ENCODE peak calls at places on chromosomes 3 and 15, in nine cellular contexts. U, V, D, M, J, Y, W, B and S are unnamed samples.

GRCh38 chr3:171095063-171095462 is 68.5 kb upstream of the SLC2A2 start:
- DNase-seq in U (no peak), J (no peak), M (no peak), D (peak; percentile 40), B (no peak), V (no peak), Y (no peak), W (no peak), S (no peak)

GRCh38 chr15:79878078-79878705 is 18.6 kb downstream of the MTHFS start:
- DNase-seq in W (no peak), V (no peak), J (no peak), D (no peak), Y (no peak), M (no peak), U (peak; percentile 62), B (no peak), S (no peak)

GRCh38 chr3:65234499-65234898 is 546.7 kb upstream of the ADAMTS9 start:
- DNase-seq in W (no peak), B (no peak), Y (no peak), V (no peak), D (no peak), J (no peak), M (no peak), U (no peak), S (no peak)

GRCh38 chr3:109478614-109479013 is 141.3 kb upstream of the DPPA4 start:
- DNase-seq in D (peak; percentile 16), U (no peak), Y (no peak), M (no peak), J (no peak), V (no peak), B (no peak), W (no peak), S (no peak)

GRCh38 chr3:53154731-53155320 is 6.2 kb upstream of the PRKCD start:
- DNase-seq in U (no peak), M (peak; percentile 71), B (no peak), W (no peak), V (no peak), J (no peak), Y (no peak), D (no peak), S (no peak)

GRCh38 chr3:195692361-195692700 is 28.4 kb upstream of the MUC20 start:
- DNase-seq in W (no peak), U (no peak), V (no peak), D (no peak), M (no peak), J (no peak), Y (no peak), B (no peak), S (no peak)

GRCh38 chr3:177251756-177252155 is 54.5 kb upstream of the TBL1XR1 start:
- DNase-seq in J (no peak), M (no peak), W (no peak), U (no peak), B (no peak), Y (no peak), V (no peak), D (no peak), S (no peak)

GRCh38 chr3:99896482-99896881 is 78.8 kb downstream of the CMSS1 start:
- DNase-seq in Y (no peak), U (no peak), J (no peak), V (no peak), W (no peak), D (peak; percentile 83), M (no peak), B (no peak), S (no peak)

GRCh38 chr15:51917493-51917892 is 54.1 kb downstream of the LEO1 start:
- DNase-seq in Y (no peak), B (peak; percentile 49), J (no peak), V (peak; percentile 59), M (peak; percentile 52), D (peak; percentile 83), U (peak; percentile 89), W (no peak), S (no peak)

GRCh38 chr15:70214266-70214665 is 116.5 kb upstream of the TLE3 start:
- DNase-seq in J (no peak), V (no peak), Y (no peak), U (no peak), M (no peak), B (no peak), W (no peak), D (no peak), S (no peak)

GRCh38 chr3:180306691-180307090 is 270.0 kb upstream of the PEX5L start:
- DNase-seq in B (peak; percentile 3), M (no peak), Y (no peak), J (no peak), U (no peak), W (no peak), V (no peak), D (no peak), S (no peak)
- H3K4me3 ChIP-seq in B (no peak overlapping the region), M (no peak overlapping the region), Y (no peak overlapping the region), J (no peak overlapping the region), U (no peak overlapping the region), W (no peak overlapping the region), V (no peak overlapping the region), D (no peak overlapping the region), S (no peak overlapping the region)

DNA sequence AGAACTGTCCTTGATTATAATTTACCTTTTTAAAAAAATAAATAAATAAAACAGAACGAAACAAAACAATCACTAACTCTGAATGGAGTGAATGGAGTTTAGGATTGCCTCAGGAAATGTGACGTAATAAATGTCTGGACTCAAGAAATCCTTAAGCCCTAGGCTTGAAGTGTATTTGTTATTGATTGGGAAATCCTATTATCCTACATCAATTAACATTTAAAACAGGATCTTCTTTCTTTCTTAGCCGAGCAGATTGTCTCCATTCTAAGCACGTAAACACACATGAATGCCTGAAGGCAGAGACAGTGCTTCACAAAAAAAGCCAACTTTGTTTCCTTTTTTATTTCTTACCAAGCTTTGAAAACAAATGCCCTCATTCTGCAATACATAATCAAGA is 33.4 kb downstream of the KAT2B start:
- DNase-seq in J (no peak), W (no peak), V (no peak), Y (no peak), B (peak; percentile 25), D (peak; percentile 16), M (no peak), U (no peak), S (no peak)
- H3K4me1 ChIP-seq in J (no peaks in the 10 kb centered on the region), W (no peaks in the 10 kb centered on the region), V (no peaks in the 10 kb centered on the region), Y (peaks cover 63% of the 10 kb centered on the region), B (no peaks in the 10 kb centered on the region), D (peaks cover 32% of the 10 kb centered on the region), M (no peaks in the 10 kb centered on the region), U (peaks cover 8% of the 10 kb centered on the region), S (no peaks in the 10 kb centered on the region)

GRCh38 chr3:153669527-153669926 is 451.7 kb upstream of the ARHGEF26 start:
- DNase-seq in V (no peak), D (peak; percentile 12), B (no peak), M (no peak), W (no peak), Y (no peak), U (no peak), J (no peak), S (no peak)
- TF ChIP-seq CTCF in V (no peak), D (no peak), B (no peak), M (no peak), W (no peak), Y (no peak), U (no peak), J (no peak), S (no peak)

GRCh38 chr3:11718582-11719405 is 75.1 kb upstream of the VGLL4 start:
- DNase-seq in U (peak; percentile 58), W (peak; percentile 86), J (peak; percentile 67), D (peak; percentile 29), Y (peak; percentile 44), B (peak; percentile 62), V (no peak), M (peak; percentile 64), S (peak; percentile 59)

GRCh38 chr3:11719406-11720219 is 75.9 kb upstream of the VGLL4 start:
- DNase-seq in U (peak; percentile 80), D (peak; percentile 94), Y (peak; percentile 70), J (peak; percentile 96), M (peak; percentile 93), W (peak; percentile 94), V (peak; percentile 70), B (peak; percentile 75), S (peak; percentile 95)

GRCh38 chr3:11717768-11718581 is 74.3 kb upstream of the VGLL4 start:
- DNase-seq in U (peak; percentile 40), J (peak; percentile 22), W (no peak), D (no peak), Y (no peak), V (no peak), M (no peak), B (no peak), S (peak; percentile 22)

GRCh38 chr3:11717301-11717700 is 73.6 kb upstream of the VGLL4 start:
- DNase-seq in W (no peak), J (no peak), Y (no peak), M (no peak), D (no peak), U (peak; percentile 30), B (no peak), V (no peak), S (no peak)

DNA sequence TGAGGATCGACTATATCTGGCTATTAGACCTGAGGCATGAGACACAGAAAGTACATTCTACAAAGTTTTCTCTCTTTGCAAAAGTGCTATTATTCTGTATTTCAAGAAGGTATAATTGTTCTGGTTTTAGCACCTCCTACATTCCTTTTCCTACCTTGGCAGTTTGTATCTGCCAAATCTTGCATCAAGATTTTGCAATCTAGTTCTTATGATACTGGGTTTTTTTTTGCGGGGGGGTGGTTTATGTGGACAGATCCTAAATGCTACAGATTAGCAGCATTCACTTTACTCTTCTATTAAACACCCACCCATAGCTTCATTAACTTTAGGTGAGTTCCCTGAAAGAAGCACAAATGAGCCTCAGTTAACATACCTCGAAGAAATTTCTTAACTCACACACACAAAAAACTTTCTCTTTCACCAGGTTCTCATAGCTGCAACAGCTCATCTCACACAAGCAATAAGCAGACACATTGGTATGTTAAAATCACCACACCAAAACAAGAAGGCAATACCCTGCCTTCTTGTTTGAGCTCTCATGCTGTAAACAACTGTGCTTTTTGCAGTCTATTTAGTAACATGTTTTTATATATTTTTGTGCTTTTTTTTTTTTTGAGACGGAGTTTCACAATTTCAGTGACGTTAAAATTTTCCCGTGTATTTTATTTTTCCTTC is 73.0 kb upstream of the VGLL4 start:
- DNase-seq in W (no peak), M (no peak), D (peak; percentile 40), J (no peak), B (no peak), Y (no peak), V (no peak), U (no peak), S (no peak)
- H3K4me3 ChIP-seq in W (no peak overlapping the region), M (no peak overlapping the region), D (no peak overlapping the region), J (no peak overlapping the region), B (no peak overlapping the region), Y (peak overlapping the region; percentile 81), V (no peak overlapping the region), U (no peak overlapping the region), S (no peak overlapping the region)